ENCODE peak calls at places on chromosomes 2 and 18, in six cellular contexts. One of them, this sample, is unnamed.

GRCh38 chr2:81077396-81077795 is 772.8 kb upstream of the LRRTM1 start:
- DNase-seq in endodermal cell: peak; percentile 56
- DNase-seq in kidney epithelial cell: no peak
- DNase-seq in right atrium auricular region: no peak
- DNase-seq in A673: no peak
- DNase-seq in NT2/D1: peak; percentile 66
- DNase-seq in this sample: no peak

GRCh38 chr2:31558401-31559295 is 22.1 kb downstream of the SRD5A2 start:
- DNase-seq in endodermal cell: no peak
- DNase-seq in kidney epithelial cell: peak; percentile 55
- DNase-seq in right atrium auricular region: no peak
- DNase-seq in A673: no peak
- DNase-seq in NT2/D1: no peak
- DNase-seq in this sample: no peak

GRCh38 chr2:235542728-235543125 is 48.9 kb downstream of the AGAP1 start:
- DNase-seq in endodermal cell: peak; percentile 86
- DNase-seq in kidney epithelial cell: no peak
- DNase-seq in right atrium auricular region: no peak
- DNase-seq in A673: no peak
- DNase-seq in NT2/D1: no peak
- DNase-seq in this sample: no peak

GRCh38 chr18:27428716-27429475 is 243.8 kb upstream of the CHST9 start:
- DNase-seq in endodermal cell: no peak
- DNase-seq in kidney epithelial cell: peak; percentile 34
- DNase-seq in right atrium auricular region: no peak
- DNase-seq in A673: no peak
- DNase-seq in NT2/D1: no peak
- DNase-seq in this sample: no peak

GRCh38 chr2:100940766-100941645 is 61.1 kb upstream of the RPL31 start:
- DNase-seq in endodermal cell: peak; percentile 20
- DNase-seq in kidney epithelial cell: no peak
- DNase-seq in right atrium auricular region: peak; percentile 56
- DNase-seq in A673: no peak
- DNase-seq in NT2/D1: no peak
- DNase-seq in this sample: no peak

GRCh38 chr2:50476174-50476573 is 555.8 kb downstream of the NRXN1 start:
- DNase-seq in endodermal cell: peak; percentile 55
- DNase-seq in kidney epithelial cell: no peak
- DNase-seq in right atrium auricular region: no peak
- DNase-seq in A673: peak; percentile 18
- DNase-seq in NT2/D1: no peak
- DNase-seq in this sample: no peak

GRCh38 chr2:38433607-38433975 is 56.5 kb upstream of the ATL2 start:
- DNase-seq in endodermal cell: no peak
- DNase-seq in kidney epithelial cell: no peak
- DNase-seq in right atrium auricular region: no peak
- DNase-seq in A673: no peak
- DNase-seq in NT2/D1: no peak
- DNase-seq in this sample: no peak

GRCh38 chr2:217687771-217688170 is 315.0 kb downstream of the TNS1 start:
- DNase-seq in endodermal cell: peak; percentile 15
- DNase-seq in kidney epithelial cell: no peak
- DNase-seq in right atrium auricular region: no peak
- DNase-seq in A673: no peak
- DNase-seq in NT2/D1: no peak
- DNase-seq in this sample: peak; percentile 77

GRCh38 chr2:5290911-5291546 is 401.2 kb upstream of the SOX11 start:
- DNase-seq in endodermal cell: no peak
- DNase-seq in kidney epithelial cell: no peak
- DNase-seq in right atrium auricular region: no peak
- DNase-seq in A673: peak; percentile 29
- DNase-seq in NT2/D1: no peak
- DNase-seq in this sample: no peak

GRCh38 chr2:42788882-42789281 is 3.5 kb downstream of the HAAO start:
- DNase-seq in endodermal cell: peak; percentile 36
- DNase-seq in kidney epithelial cell: no peak
- DNase-seq in right atrium auricular region: no peak
- DNase-seq in A673: no peak
- DNase-seq in NT2/D1: no peak
- DNase-seq in this sample: no peak

GRCh38 chr18:74063023-74063422 is 84.6 kb downstream of the FBXO15 start:
- DNase-seq in endodermal cell: no peak
- DNase-seq in kidney epithelial cell: no peak
- DNase-seq in right atrium auricular region: no peak
- DNase-seq in A673: no peak
- DNase-seq in NT2/D1: no peak
- DNase-seq in this sample: no peak

GRCh38 chr2:67671464-67672450 is 274.6 kb downstream of the ETAA1 start:
- DNase-seq in endodermal cell: no peak
- DNase-seq in kidney epithelial cell: no peak
- DNase-seq in right atrium auricular region: no peak
- DNase-seq in A673: no peak
- DNase-seq in NT2/D1: no peak
- DNase-seq in this sample: no peak
- H3K4me3 ChIP-seq in endodermal cell: no peak overlapping the region
- H3K4me3 ChIP-seq in kidney epithelial cell: no peak overlapping the region
- H3K4me3 ChIP-seq in right atrium auricular region: no peak overlapping the region
- H3K4me3 ChIP-seq in A673: no peak overlapping the region
- H3K4me3 ChIP-seq in NT2/D1: no peak overlapping the region
- H3K4me3 ChIP-seq in this sample: no peak overlapping the region

DNA sequence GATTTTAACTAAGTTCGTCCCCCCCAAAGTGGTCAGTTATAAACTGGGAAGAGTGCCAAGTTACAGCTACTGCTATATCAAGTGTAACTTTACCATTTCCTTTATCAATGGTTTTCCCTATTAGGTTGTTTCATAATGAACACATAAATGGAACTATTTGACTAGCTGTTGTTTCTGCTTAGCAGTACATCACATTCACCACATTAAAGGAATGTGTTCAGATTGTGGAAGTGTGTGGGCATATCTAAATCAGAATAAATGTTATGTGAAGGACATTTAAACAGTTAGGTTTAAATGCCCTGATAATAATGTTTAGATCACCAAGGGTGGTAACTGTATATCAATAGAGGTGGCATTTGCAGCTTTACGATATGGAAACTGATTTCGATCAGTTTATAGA is 45.1 kb downstream of the SLC9A4 start:
- DNase-seq in endodermal cell: no peak
- DNase-seq in kidney epithelial cell: no peak
- DNase-seq in right atrium auricular region: no peak
- DNase-seq in A673: no peak
- DNase-seq in NT2/D1: no peak
- DNase-seq in this sample: no peak
- H3K4me3 ChIP-seq in endodermal cell: no peak overlapping the region
- H3K4me3 ChIP-seq in kidney epithelial cell: no peak overlapping the region
- H3K4me3 ChIP-seq in right atrium auricular region: no peak overlapping the region
- H3K4me3 ChIP-seq in A673: no peak overlapping the region
- H3K4me3 ChIP-seq in NT2/D1: no peak overlapping the region
- H3K4me3 ChIP-seq in this sample: no peak overlapping the region

DNA sequence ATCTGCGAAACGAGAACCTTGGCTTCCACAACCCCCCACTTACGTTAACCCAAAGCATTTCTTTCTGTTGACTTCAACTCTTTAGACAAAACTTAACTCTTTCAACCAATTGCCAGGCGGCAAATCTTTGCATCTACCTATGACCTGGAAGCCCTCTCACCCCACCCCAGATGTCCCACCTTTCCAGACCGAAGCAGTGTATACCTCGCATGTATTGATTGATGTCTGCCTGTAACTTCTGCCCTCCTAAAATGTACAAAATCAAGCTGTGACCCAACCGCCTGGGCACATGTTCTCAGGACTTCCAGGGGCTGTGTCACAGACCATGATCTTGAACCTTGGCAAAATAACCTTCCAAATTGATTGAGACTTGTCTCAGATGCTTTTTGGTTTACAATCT is 12.3 kb downstream of the AQP12B start:
- DNase-seq in endodermal cell: peak; percentile 64
- DNase-seq in kidney epithelial cell: no peak
- DNase-seq in right atrium auricular region: peak; percentile 30
- DNase-seq in A673: no peak
- DNase-seq in NT2/D1: no peak
- DNase-seq in this sample: no peak
- H3K4me3 ChIP-seq in endodermal cell: peak overlapping the region; percentile 0
- H3K4me3 ChIP-seq in kidney epithelial cell: no peak overlapping the region
- H3K4me3 ChIP-seq in right atrium auricular region: no peak overlapping the region
- H3K4me3 ChIP-seq in A673: no peak overlapping the region
- H3K4me3 ChIP-seq in NT2/D1: no peak overlapping the region
- H3K4me3 ChIP-seq in this sample: no peak overlapping the region

GRCh38 chr2:24434576-24434975 is 56.5 kb upstream of the NCOA1 start:
- DNase-seq in endodermal cell: no peak
- DNase-seq in kidney epithelial cell: no peak
- DNase-seq in right atrium auricular region: no peak
- DNase-seq in A673: no peak
- DNase-seq in NT2/D1: no peak
- DNase-seq in this sample: no peak

GRCh38 chr2:24438106-24438505 is 52.9 kb upstream of the NCOA1 start:
- DNase-seq in endodermal cell: no peak
- DNase-seq in kidney epithelial cell: no peak
- DNase-seq in right atrium auricular region: no peak
- DNase-seq in A673: no peak
- DNase-seq in NT2/D1: no peak
- DNase-seq in this sample: no peak

GRCh38 chr2:24432121-24432520 is 58.9 kb upstream of the NCOA1 start:
- DNase-seq in endodermal cell: no peak
- DNase-seq in kidney epithelial cell: no peak
- DNase-seq in right atrium auricular region: no peak
- DNase-seq in A673: no peak
- DNase-seq in NT2/D1: no peak
- DNase-seq in this sample: no peak

GRCh38 chr2:24439280-24439970 is 51.6 kb upstream of the NCOA1 start:
- DNase-seq in endodermal cell: no peak
- DNase-seq in kidney epithelial cell: no peak
- DNase-seq in right atrium auricular region: no peak
- DNase-seq in A673: no peak
- DNase-seq in NT2/D1: no peak
- DNase-seq in this sample: no peak

DNA sequence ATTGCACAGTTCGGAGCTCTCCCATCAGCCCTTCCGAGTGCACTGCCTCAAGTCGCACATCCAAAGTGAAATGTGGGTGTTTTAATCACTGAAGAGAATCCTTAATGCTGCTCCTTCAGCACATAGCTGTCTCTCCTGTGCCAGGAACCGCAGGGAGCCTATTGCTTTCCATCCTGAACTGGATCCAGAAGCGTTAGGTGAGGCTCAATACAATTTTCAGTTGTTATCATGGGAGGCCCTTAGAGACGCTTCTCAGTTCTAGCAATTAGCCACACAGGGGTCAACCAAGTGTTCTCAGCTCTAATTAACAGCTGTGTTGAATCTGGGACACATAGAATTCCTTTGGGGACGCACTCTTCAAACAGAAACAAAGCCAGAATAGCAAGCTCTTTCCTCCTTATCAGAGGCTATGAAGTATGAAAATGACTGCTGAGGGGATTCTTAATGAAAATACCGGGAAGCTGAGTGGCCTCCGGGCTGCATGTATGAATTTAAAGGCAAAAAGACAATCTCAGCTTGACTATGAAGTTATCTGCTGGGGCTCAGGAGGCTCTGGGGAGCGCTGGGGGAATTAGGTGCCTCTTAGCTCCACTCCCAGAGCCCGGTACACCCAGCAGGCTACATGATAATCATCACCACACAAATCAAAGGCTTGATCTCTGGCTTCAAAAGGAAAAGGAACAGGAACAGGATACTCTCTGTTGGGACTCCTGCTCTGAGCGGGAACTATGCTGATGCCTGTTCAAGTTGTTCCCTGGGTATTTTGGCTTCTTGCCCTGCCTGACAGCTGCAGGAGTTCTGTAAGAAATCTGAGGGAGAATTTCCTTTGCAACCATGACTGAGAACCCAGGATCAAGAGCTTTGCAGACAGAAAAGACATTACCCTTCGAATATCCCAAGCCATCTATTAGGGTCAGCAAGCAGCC is 55.4 kb upstream of the NCOA1 start:
- DNase-seq in endodermal cell: no peak
- DNase-seq in kidney epithelial cell: no peak
- DNase-seq in right atrium auricular region: peak; percentile 83
- DNase-seq in A673: peak; percentile 93
- DNase-seq in NT2/D1: no peak
- DNase-seq in this sample: no peak
- H3K4me3 ChIP-seq in endodermal cell: no peak overlapping the region
- H3K4me3 ChIP-seq in kidney epithelial cell: no peak overlapping the region
- H3K4me3 ChIP-seq in right atrium auricular region: no peak overlapping the region
- H3K4me3 ChIP-seq in A673: peak overlapping the region; percentile 16
- H3K4me3 ChIP-seq in NT2/D1: no peak overlapping the region
- H3K4me3 ChIP-seq in this sample: peak overlapping the region; percentile 9

GRCh38 chr2:240453461-240454030 is 18.1 kb downstream of the GPC1 start:
- DNase-seq in endodermal cell: no peak
- DNase-seq in kidney epithelial cell: no peak
- DNase-seq in right atrium auricular region: no peak
- DNase-seq in A673: no peak
- DNase-seq in NT2/D1: no peak
- DNase-seq in this sample: no peak
- H3K4me3 ChIP-seq in endodermal cell: peak overlapping the region; percentile 56
- H3K4me3 ChIP-seq in kidney epithelial cell: peak overlapping the region; percentile 4
- H3K4me3 ChIP-seq in right atrium auricular region: peak overlapping the region; percentile 69
- H3K4me3 ChIP-seq in A673: no peak overlapping the region
- H3K4me3 ChIP-seq in NT2/D1: peak overlapping the region; percentile 39
- H3K4me3 ChIP-seq in this sample: peak overlapping the region; percentile 86

GRCh38 chr2:240457223-240458043 is 22.0 kb downstream of the GPC1 start:
- DNase-seq in endodermal cell: peak; percentile 92
- DNase-seq in kidney epithelial cell: no peak
- DNase-seq in right atrium auricular region: no peak
- DNase-seq in A673: no peak
- DNase-seq in NT2/D1: peak; percentile 69
- DNase-seq in this sample: no peak

GRCh38 chr2:240456607-240457222 is 21.3 kb downstream of the GPC1 start:
- DNase-seq in endodermal cell: no peak
- DNase-seq in kidney epithelial cell: no peak
- DNase-seq in right atrium auricular region: no peak
- DNase-seq in A673: no peak
- DNase-seq in NT2/D1: no peak
- DNase-seq in this sample: no peak

GRCh38 chr2:240454031-240454901 is 18.8 kb downstream of the GPC1 start:
- DNase-seq in endodermal cell: peak; percentile 67
- DNase-seq in kidney epithelial cell: no peak
- DNase-seq in right atrium auricular region: no peak
- DNase-seq in A673: no peak
- DNase-seq in NT2/D1: no peak
- DNase-seq in this sample: no peak

GRCh38 chr2:240455719-240456606 is 20.5 kb downstream of the GPC1 start:
- DNase-seq in endodermal cell: peak; percentile 78
- DNase-seq in kidney epithelial cell: no peak
- DNase-seq in right atrium auricular region: no peak
- DNase-seq in A673: no peak
- DNase-seq in NT2/D1: no peak
- DNase-seq in this sample: no peak

DNA sequence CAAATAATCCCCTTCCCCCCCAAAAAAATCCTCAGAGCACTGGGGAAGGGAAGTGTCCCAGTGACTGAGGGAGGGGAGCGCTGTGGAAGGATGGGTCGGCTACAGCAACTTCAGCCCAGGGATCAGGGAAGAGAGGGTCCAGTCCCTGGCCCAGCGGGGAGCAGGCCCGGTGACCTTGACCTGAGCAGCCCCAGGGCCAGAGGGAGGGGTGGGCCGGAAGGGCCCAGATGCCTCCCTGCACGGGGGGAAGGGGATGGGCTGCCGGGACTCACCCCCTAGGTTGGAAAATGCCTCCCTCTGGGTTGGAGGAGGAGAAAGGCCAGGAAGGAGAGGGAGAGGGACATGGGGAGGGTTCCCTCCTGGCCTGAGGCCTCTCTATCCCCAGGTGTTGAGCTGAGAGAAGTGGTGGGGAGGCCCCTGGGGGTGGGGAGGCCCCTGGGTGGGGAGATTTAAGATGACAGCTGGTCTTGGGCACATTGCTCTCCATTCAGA is 19.8 kb downstream of the GPC1 start:
- DNase-seq in endodermal cell: no peak
- DNase-seq in kidney epithelial cell: no peak
- DNase-seq in right atrium auricular region: no peak
- DNase-seq in A673: no peak
- DNase-seq in NT2/D1: no peak
- DNase-seq in this sample: no peak
- H3K4me3 ChIP-seq in endodermal cell: no peak overlapping the region
- H3K4me3 ChIP-seq in kidney epithelial cell: no peak overlapping the region
- H3K4me3 ChIP-seq in right atrium auricular region: peak overlapping the region; percentile 7
- H3K4me3 ChIP-seq in A673: no peak overlapping the region
- H3K4me3 ChIP-seq in NT2/D1: peak overlapping the region; percentile 39
- H3K4me3 ChIP-seq in this sample: peak overlapping the region; percentile 34

This sample was measured in vagina.